ENCODE peak calls at places on chromosome 1, in four cellular contexts. X is left ventricle myocardium inferior, V is cardiac fibroblast, Q is neural progenitor cell. N is an unnamed sample.

GRCh38 chr1:19010503-19010902 is 54.0 kb upstream of the IFFO2 start:
- DNase-seq in V (no peak), X (no peak), Q (no peak), N (peak)

GRCh38 chr1:100187912-100188311 is 9.9 kb upstream of the LRRC39 start:
- DNase-seq in X (peak), Q (no peak), V (peak), N (peak)

GRCh38 chr1:94688646-94689045 is 131.5 kb upstream of the SLC44A3 start:
- DNase-seq in X (no peak), Q (peak), V (no peak), N (no peak)

GRCh38 chr1:41467673-41468072 is 16.8 kb downstream of the EDN2 start:
- DNase-seq in X (no peak), V (no peak), Q (no peak), N (no peak)

GRCh38 chr1:21818661-21819060 is 6.6 kb downstream of the LDLRAD2 start:
- DNase-seq in Q (peak), X (peak), V (peak), N (no peak)

GRCh38 chr1:44613932-44614331 is 60.3 kb downstream of the TMEM53 start:
- DNase-seq in X (no peak), Q (peak), V (no peak), N (no peak)

GRCh38 chr1:153608089-153608672 is 4.8 kb downstream of the S100A16 start:
- DNase-seq in Q (no peak), X (no peak), V (no peak), N (no peak)

GRCh38 chr1:226353698-226354525 is 44.9 kb upstream of the LIN9 start:
- DNase-seq in X (no peak), V (no peak), Q (no peak), N (no peak)

GRCh38 chr1:178870944-178871343 is at the start of gene ANGPTL1:
- DNase-seq in V (peak), Q (peak), X (no peak), N (no peak)

GRCh38 chr1:162885265-162885664 is 24.3 kb upstream of the CCDC190 start:
- DNase-seq in Q (no peak), V (no peak), X (no peak), N (no peak)

GRCh38 chr1:163983097-163983496 is 575.9 kb upstream of the PBX1 start:
- DNase-seq in V (no peak), Q (no peak), X (no peak), N (no peak)

GRCh38 chr1:33762962-33763361 is 100.9 kb upstream of the HMGB4 start:
- DNase-seq in Q (no peak), X (no peak), V (peak), N (no peak)

GRCh38 chr1:43706598-43707190 is 642 bp upstream of the ST3GAL3 start:
- DNase-seq in X (no peak), Q (peak), V (peak), N (peak)

GRCh38 chr1:29325675-29326074 is 89.4 kb downstream of the PTPRU start:
- DNase-seq in Q (peak), X (peak), V (no peak), N (no peak)

GRCh38 chr1:117665523-117666274 is 59.9 kb downstream of the TENT5C start:
- DNase-seq in V (no peak), Q (no peak), X (no peak), N (no peak)

GRCh38 chr1:197137322-197137721 is 9.1 kb downstream of the ASPM start:
- DNase-seq in X (no peak), V (no peak), Q (no peak), N (no peak)

GRCh38 chr1:163195728-163196448 is 6.8 kb downstream of the RGS5 start:
- DNase-seq in V (peak), Q (no peak), X (no peak), N (no peak)

GRCh38 chr1:44276006-44276405 is 62.7 kb downstream of the DMAP1 start:
- DNase-seq in X (no peak), V (peak), Q (no peak), N (no peak)

GRCh38 chr1:94543003-94543402 is 1.4 kb upstream of the F3 start:
- DNase-seq in Q (no peak), V (peak), X (no peak), N (no peak)

GRCh38 chr1:101247404-101248287 is 10.8 kb downstream of the S1PR1 start:
- DNase-seq in Q (no peak), X (no peak), V (no peak), N (no peak)

GRCh38 chr1:241551759-241552638 is 19.8 kb downstream of the KMO start:
- DNase-seq in Q (no peak), X (peak), V (peak), N (peak)
- H3K4me3 ChIP-seq in Q (no peak), X (peak), V (no peak), N (no peak)

GRCh38 chr1:157819886-157820285 is at the start of gene FCRL1:
- DNase-seq in V (no peak), X (no peak), Q (no peak), N (no peak)
- H3K4me3 ChIP-seq in V (no peak), X (no peak), Q (no peak), N (no peak)

DNA sequence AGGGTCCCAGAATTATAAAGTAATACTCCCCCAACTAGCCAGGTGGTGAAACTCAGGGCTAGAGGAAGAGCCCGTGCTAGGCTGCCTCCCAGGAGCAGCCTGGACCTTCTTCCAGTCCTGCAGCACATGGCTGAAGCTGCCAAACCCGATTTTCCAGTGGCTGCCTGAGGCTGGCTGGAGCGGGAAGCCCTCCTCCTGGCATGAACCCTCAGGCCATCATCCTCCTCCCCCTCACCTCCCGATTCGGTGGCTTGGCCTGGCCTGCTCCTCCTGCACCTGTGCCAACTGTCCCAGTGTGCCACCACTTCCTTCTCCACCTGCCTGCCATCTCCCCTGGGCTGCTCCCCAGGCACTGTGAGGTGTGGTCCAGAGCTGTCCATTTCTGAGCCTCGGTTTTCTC is 3.0 kb upstream of the TSPAN1 start:
- DNase-seq in V (no peak), Q (no peak), X (no peak), N (no peak)
- H3K4me3 ChIP-seq in V (no peak), Q (no peak), X (peak), N (no peak)

DNA sequence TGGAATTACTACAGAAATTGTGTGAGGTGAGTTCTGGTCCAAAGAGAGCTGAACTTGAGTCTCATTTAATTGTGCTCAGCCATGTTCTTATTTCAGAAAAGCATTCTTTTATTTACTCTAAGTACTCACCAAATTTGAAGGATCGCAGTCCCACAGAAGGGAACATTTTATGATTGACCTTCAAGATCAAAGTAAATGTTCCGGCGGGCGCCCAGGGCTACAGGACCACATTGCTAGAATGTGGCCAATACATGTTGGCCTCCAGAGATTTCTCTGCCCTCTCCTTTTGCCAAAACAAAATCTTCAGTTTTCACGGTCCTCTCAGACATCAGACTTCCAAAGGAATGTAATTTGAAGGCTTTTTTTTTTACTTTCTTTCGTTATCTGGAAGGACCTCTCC is 237.8 kb downstream of the FMN2 start:
- DNase-seq in X (no peak), V (no peak), Q (no peak), N (no peak)
- H3K4me3 ChIP-seq in X (no peak), V (no peak), Q (no peak), N (no peak)

DNA sequence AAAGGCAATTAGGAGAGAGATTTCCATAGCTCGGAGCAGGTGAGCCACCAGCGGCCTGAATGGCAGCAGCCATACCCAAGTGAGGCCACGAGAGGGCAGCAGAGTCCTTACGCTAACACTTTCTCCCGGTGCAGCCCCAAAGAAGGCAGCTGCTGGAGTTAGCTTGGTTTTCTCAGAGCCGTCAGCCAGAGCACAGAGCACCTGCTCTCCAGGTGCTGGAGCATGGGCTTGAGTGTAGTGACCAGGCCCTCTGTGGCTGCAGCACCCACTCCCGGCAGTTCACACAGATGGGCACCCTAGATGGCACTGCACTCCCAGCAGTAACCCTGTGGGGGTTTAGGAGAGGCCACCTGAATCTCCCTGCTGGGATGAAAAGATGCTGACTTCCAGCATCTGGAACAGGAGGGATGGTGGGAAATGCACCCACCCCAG is 45.8 kb downstream of the TMCC2 start:
- DNase-seq in Q (peak), V (peak), X (peak), N (peak)
- H3K4me3 ChIP-seq in Q (no peak), V (no peak), X (no peak), N (no peak)

GRCh38 chr1:47444317-47444577 is 6.4 kb downstream of the FOXD2 start:
- DNase-seq in X (no peak), V (no peak), Q (no peak), N (no peak)
- H3K4me3 ChIP-seq in X (peak), V (no peak), Q (peak), N (no peak)

DNA sequence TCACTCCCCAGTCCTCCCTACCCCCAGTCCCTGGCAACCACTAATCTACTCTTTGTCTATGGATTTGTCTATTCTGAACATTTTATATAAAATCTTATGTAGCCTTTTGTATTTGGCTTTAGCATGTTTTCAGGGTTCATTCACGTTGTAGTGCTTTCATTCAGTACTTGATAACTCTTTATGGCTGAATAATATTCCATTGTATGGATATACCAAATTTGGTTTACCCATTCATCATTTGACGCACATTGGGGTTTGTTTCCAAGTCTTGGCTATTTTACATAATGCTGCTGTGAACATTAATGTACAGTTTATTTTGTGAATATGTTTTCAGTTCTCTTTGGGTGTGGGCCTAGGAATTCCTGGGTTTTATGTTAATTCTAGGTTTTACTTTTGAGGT is 2.6 kb downstream of the KDM1A start:
- DNase-seq in X (no peak), Q (no peak), V (no peak), N (no peak)
- H3K4me3 ChIP-seq in X (no peak), Q (peak), V (no peak), N (no peak)